ENCODE peak calls at places on chromosomes 4 and X, in four cellular contexts. One of them, this sample, is unnamed.

GRCh38 chr4:8185280-8185679 is 13.8 kb upstream of the SH3TC1 start:
- DNase-seq in left ventricle myocardium inferior: no peak
- DNase-seq in spleen: no peak
- DNase-seq in ovary: no peak
- DNase-seq in this sample: no peak

GRCh38 chr4:82293304-82293703 is 80.5 kb downstream of the HNRNPD start:
- DNase-seq in left ventricle myocardium inferior: no peak
- DNase-seq in spleen: no peak
- DNase-seq in ovary: no peak
- DNase-seq in this sample: peak; percentile 37

GRCh38 chr4:6454112-6454910 is 18.1 kb downstream of the PPP2R2C start:
- DNase-seq in left ventricle myocardium inferior: no peak
- DNase-seq in spleen: no peak
- DNase-seq in ovary: no peak
- DNase-seq in this sample: no peak

GRCh38 chrX:38473715-38474114 is 87.6 kb upstream of the TSPAN7 start:
- DNase-seq in left ventricle myocardium inferior: no peak
- DNase-seq in spleen: no peak
- DNase-seq in ovary: no peak
- DNase-seq in this sample: no peak

GRCh38 chr4:8039290-8039689 is 99.6 kb upstream of the AFAP1 start:
- DNase-seq in left ventricle myocardium inferior: no peak
- DNase-seq in spleen: no peak
- DNase-seq in ovary: no peak
- DNase-seq in this sample: no peak

GRCh38 chr4:70734168-70734954 is 12.6 kb downstream of the RUFY3 start:
- DNase-seq in left ventricle myocardium inferior: no peak
- DNase-seq in spleen: no peak
- DNase-seq in ovary: no peak
- DNase-seq in this sample: peak; percentile 77

GRCh38 chrX:152307936-152308335 is 143.2 kb downstream of the GABRA3 start:
- DNase-seq in left ventricle myocardium inferior: no peak
- DNase-seq in spleen: no peak
- DNase-seq in ovary: no peak
- DNase-seq in this sample: no peak

GRCh38 chr4:18756661-18757060 is 735.1 kb upstream of the LCORL start:
- DNase-seq in left ventricle myocardium inferior: no peak
- DNase-seq in spleen: no peak
- DNase-seq in ovary: no peak
- DNase-seq in this sample: no peak

GRCh38 chrX:72131317-72132294 is at the start of gene RTL5:
- DNase-seq in left ventricle myocardium inferior: peak; percentile 84
- DNase-seq in spleen: peak; percentile 89
- DNase-seq in ovary: peak; percentile 89
- DNase-seq in this sample: no peak

GRCh38 chr4:69708211-69708610 is 52.2 kb downstream of the SULT1B1 start:
- DNase-seq in left ventricle myocardium inferior: no peak
- DNase-seq in spleen: no peak
- DNase-seq in ovary: no peak
- DNase-seq in this sample: no peak

GRCh38 chr4:4427478-4427870 is 40.6 kb downstream of the NSG1 start:
- DNase-seq in left ventricle myocardium inferior: no peak
- DNase-seq in spleen: no peak
- DNase-seq in ovary: no peak
- DNase-seq in this sample: no peak

GRCh38 chr4:15956179-15956850 is 6.7 kb downstream of the FGFBP2 start:
- DNase-seq in left ventricle myocardium inferior: peak; percentile 66
- DNase-seq in spleen: peak; percentile 88
- DNase-seq in ovary: peak; percentile 21
- DNase-seq in this sample: peak; percentile 58

GRCh38 chr4:111475001-111475400 is 670.3 kb upstream of the FAM241A start:
- DNase-seq in left ventricle myocardium inferior: no peak
- DNase-seq in spleen: no peak
- DNase-seq in ovary: no peak
- DNase-seq in this sample: no peak

GRCh38 chr4:10738826-10739489 is 54.4 kb upstream of the CLNK start:
- DNase-seq in left ventricle myocardium inferior: no peak
- DNase-seq in spleen: no peak
- DNase-seq in ovary: no peak
- DNase-seq in this sample: no peak

GRCh38 chrX:86039625-86040568 is 7.5 kb downstream of the CHM start:
- DNase-seq in left ventricle myocardium inferior: no peak
- DNase-seq in spleen: peak; percentile 52
- DNase-seq in ovary: no peak
- DNase-seq in this sample: no peak

GRCh38 chr4:143700060-143700419 is 435 bp downstream of the FREM3 start:
- DNase-seq in left ventricle myocardium inferior: no peak
- DNase-seq in spleen: peak; percentile 67
- DNase-seq in ovary: no peak
- DNase-seq in this sample: no peak

GRCh38 chr4:137647375-137647774 is 115.1 kb upstream of the PCDH18 start:
- DNase-seq in left ventricle myocardium inferior: no peak
- DNase-seq in spleen: no peak
- DNase-seq in ovary: no peak
- DNase-seq in this sample: peak; percentile 53

GRCh38 chr4:91935217-91935616 is 368.5 kb upstream of the GRID2 start:
- DNase-seq in left ventricle myocardium inferior: no peak
- DNase-seq in spleen: no peak
- DNase-seq in ovary: no peak
- DNase-seq in this sample: no peak

GRCh38 chr4:86543560-86544312 is 50.4 kb upstream of the PTPN13 start:
- DNase-seq in left ventricle myocardium inferior: no peak
- DNase-seq in spleen: no peak
- DNase-seq in ovary: no peak
- DNase-seq in this sample: no peak

GRCh38 chr4:127549521-127549920 is 83.2 kb upstream of the INTU start:
- DNase-seq in left ventricle myocardium inferior: no peak
- DNase-seq in spleen: no peak
- DNase-seq in ovary: no peak
- DNase-seq in this sample: no peak

GRCh38 chr4:94559351-94559806 is 107.6 kb downstream of the PDLIM5 start:
- DNase-seq in left ventricle myocardium inferior: no peak
- DNase-seq in spleen: no peak
- DNase-seq in ovary: no peak
- DNase-seq in this sample: no peak

GRCh38 chr4:87007345-87008181 is 72.8 kb downstream of the AFF1 start:
- DNase-seq in left ventricle myocardium inferior: peak; percentile 73
- DNase-seq in spleen: peak; percentile 87
- DNase-seq in ovary: peak; percentile 72
- DNase-seq in this sample: no peak

GRCh38 chrX:53072418-53073114 is 9.6 kb upstream of the TSPYL2 start:
- DNase-seq in left ventricle myocardium inferior: no peak
- DNase-seq in spleen: peak; percentile 47
- DNase-seq in ovary: no peak
- DNase-seq in this sample: no peak

GRCh38 chr4:38169524-38169923 is 209.3 kb downstream of the PTTG2 start:
- DNase-seq in left ventricle myocardium inferior: no peak
- DNase-seq in spleen: no peak
- DNase-seq in ovary: no peak
- DNase-seq in this sample: no peak

GRCh38 chr4:23241408-23241807 is 548.7 kb downstream of the GBA3 start:
- DNase-seq in left ventricle myocardium inferior: no peak
- DNase-seq in spleen: no peak
- DNase-seq in ovary: no peak
- DNase-seq in this sample: no peak

GRCh38 chr4:134018845-134019244 is 182.7 kb downstream of the PABPC4L start:
- DNase-seq in left ventricle myocardium inferior: no peak
- DNase-seq in spleen: no peak
- DNase-seq in ovary: no peak
- DNase-seq in this sample: no peak

GRCh38 chr4:134028411-134028810 is 173.2 kb downstream of the PABPC4L start:
- DNase-seq in left ventricle myocardium inferior: no peak
- DNase-seq in spleen: no peak
- DNase-seq in ovary: no peak
- DNase-seq in this sample: no peak

GRCh38 chr4:134019657-134020056 is 181.9 kb downstream of the PABPC4L start:
- DNase-seq in left ventricle myocardium inferior: no peak
- DNase-seq in spleen: no peak
- DNase-seq in ovary: no peak
- DNase-seq in this sample: no peak

GRCh38 chr4:134027931-134028330 is 173.7 kb downstream of the PABPC4L start:
- DNase-seq in left ventricle myocardium inferior: no peak
- DNase-seq in spleen: no peak
- DNase-seq in ovary: no peak
- DNase-seq in this sample: no peak

GRCh38 chr4:134024251-134024650 is 177.3 kb downstream of the PABPC4L start:
- DNase-seq in left ventricle myocardium inferior: no peak
- DNase-seq in spleen: no peak
- DNase-seq in ovary: no peak
- DNase-seq in this sample: no peak
- TF ChIP-seq CTCF in left ventricle myocardium inferior: no peak
- TF ChIP-seq CTCF in spleen: no peak
- TF ChIP-seq CTCF in ovary: no peak
- TF ChIP-seq CTCF in this sample: peak; percentile 7

DNA sequence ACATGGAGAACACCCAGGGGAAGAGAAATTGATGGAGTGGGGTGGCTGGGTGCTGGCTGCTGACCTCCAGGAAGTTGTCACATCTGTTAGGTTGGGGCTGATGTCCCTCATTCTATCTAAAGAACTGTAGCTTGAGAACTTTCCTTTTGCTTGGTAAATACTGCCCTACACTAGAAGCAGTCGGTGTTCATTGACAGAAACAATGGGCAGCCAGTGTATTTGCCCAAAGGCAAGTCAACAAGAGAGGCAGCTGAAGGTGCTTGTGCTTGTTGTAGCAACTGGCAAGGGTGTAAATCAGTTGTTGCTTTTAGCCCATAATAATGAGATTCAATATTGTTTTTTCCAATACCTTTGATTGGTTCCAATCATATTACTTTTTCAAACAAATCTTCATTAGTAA is 956 bp downstream of the TMEM154 start:
- DNase-seq in left ventricle myocardium inferior: no peak
- DNase-seq in spleen: no peak
- DNase-seq in ovary: no peak
- DNase-seq in this sample: no peak
- H3K4me3 ChIP-seq in left ventricle myocardium inferior: peak overlapping the region; percentile 68
- H3K4me3 ChIP-seq in spleen: peak overlapping the region; percentile 47
- H3K4me3 ChIP-seq in ovary: no peak overlapping the region
- H3K4me3 ChIP-seq in this sample: peak overlapping the region; percentile 64

GRCh38 chr4:118005883-118006282 is 28.4 kb upstream of the NDST3 start:
- DNase-seq in left ventricle myocardium inferior: no peak
- DNase-seq in spleen: no peak
- DNase-seq in ovary: no peak
- DNase-seq in this sample: no peak
- TF ChIP-seq CTCF in left ventricle myocardium inferior: no peak
- TF ChIP-seq CTCF in spleen: no peak
- TF ChIP-seq CTCF in ovary: no peak
- TF ChIP-seq CTCF in this sample: no peak

GRCh38 chrX:150868625-150869024 is 29.8 kb downstream of the CD99L2 start:
- DNase-seq in left ventricle myocardium inferior: no peak
- DNase-seq in spleen: no peak
- DNase-seq in ovary: no peak
- DNase-seq in this sample: no peak
- H3K4me3 ChIP-seq in left ventricle myocardium inferior: no peak overlapping the region
- H3K4me3 ChIP-seq in spleen: no peak overlapping the region
- H3K4me3 ChIP-seq in ovary: no peak overlapping the region
- H3K4me3 ChIP-seq in this sample: no peak overlapping the region

GRCh38 chrX:136899206-136899605 is 18.7 kb upstream of the RBMX start:
- DNase-seq in left ventricle myocardium inferior: no peak
- DNase-seq in spleen: no peak
- DNase-seq in ovary: no peak
- DNase-seq in this sample: no peak
- TF ChIP-seq CTCF in left ventricle myocardium inferior: no peak
- TF ChIP-seq CTCF in spleen: no peak
- TF ChIP-seq CTCF in ovary: no peak
- TF ChIP-seq CTCF in this sample: no peak

GRCh38 chr4:184668511-184669114 is 19.1 kb downstream of the PRIMPOL start:
- DNase-seq in left ventricle myocardium inferior: no peak
- DNase-seq in spleen: no peak
- DNase-seq in ovary: no peak
- DNase-seq in this sample: no peak
- H3K4me3 ChIP-seq in left ventricle myocardium inferior: no peak overlapping the region
- H3K4me3 ChIP-seq in spleen: no peak overlapping the region
- H3K4me3 ChIP-seq in ovary: no peak overlapping the region
- H3K4me3 ChIP-seq in this sample: no peak overlapping the region